ENCODE peak calls at places on chromosomes 3 and 15, in ten cellular contexts. M is GM13976, R is astrocyte, Z is AG04450, N is cardiac muscle cell, Y is Calu3, A is sigmoid colon, S is cardiac fibroblast, F is neural progenitor cell, V is suprapubic skin. J is an unnamed sample.

GRCh38 chr15:57559875-57560274 is 31.8 kb upstream of the MYZAP start:
- DNase-seq in N (peak), Y (peak), M (peak), R (no peak), S (peak), F (peak), Z (no peak), A (no peak), V (peak), J (peak)

GRCh38 chr3:30473374-30474051 is 132.9 kb upstream of the TGFBR2 start:
- DNase-seq in R (peak), Y (no peak), A (peak), S (peak), V (peak), Z (no peak), F (no peak), N (no peak), M (no peak), J (peak)

GRCh38 chr3:132236701-132237651 is 80.2 kb upstream of the ACP3 start:
- DNase-seq in Z (no peak), Y (no peak), S (no peak), A (no peak), F (no peak), V (no peak), R (no peak), M (no peak), N (no peak), J (no peak)

GRCh38 chr15:31062310-31062964 is 39.1 kb downstream of the TRPM1 start:
- DNase-seq in F (no peak), A (no peak), Y (no peak), N (no peak), Z (no peak), R (no peak), S (no peak), V (no peak), M (no peak), J (no peak)

GRCh38 chr3:117408811-117409210 is 699.2 kb downstream of the TUSC7 start:
- DNase-seq in S (no peak), R (peak), V (no peak), F (no peak), Z (no peak), A (no peak), N (no peak), M (no peak), Y (no peak), J (no peak)

GRCh38 chr3:157786216-157786615 is 283.0 kb upstream of the VEPH1 start:
- DNase-seq in V (no peak), F (no peak), M (no peak), N (no peak), R (peak), Y (no peak), A (no peak), S (peak), Z (peak), J (peak)

GRCh38 chr15:98518823-98519561 is 129.3 kb upstream of the IGF1R start:
- DNase-seq in N (peak), V (no peak), F (peak), M (peak), Y (peak), Z (peak), S (peak), R (peak), A (peak), J (peak)

GRCh38 chr3:184399410-184399809 is 19.6 kb downstream of the CHRD start:
- DNase-seq in V (no peak), Z (peak), F (no peak), N (no peak), S (peak), R (peak), Y (no peak), M (no peak), A (peak), J (peak)

GRCh38 chr3:168824107-168824506 is 728.4 kb upstream of the GOLIM4 start:
- DNase-seq in F (no peak), M (no peak), S (no peak), V (no peak), N (no peak), A (no peak), Z (no peak), R (no peak), Y (no peak), J (no peak)

GRCh38 chr3:189827108-189827507 is 195.9 kb downstream of the TP63 start:
- DNase-seq in M (no peak), Z (no peak), F (no peak), A (no peak), S (no peak), N (no peak), V (no peak), R (peak), Y (no peak), J (no peak)

GRCh38 chr15:48177875-48178611 is at the start of gene MYEF2:
- DNase-seq in R (peak), V (peak), M (peak), Z (peak), A (peak), Y (peak), F (peak), S (peak), N (peak), J (peak)

GRCh38 chr3:149442845-149443544 is 31.5 kb upstream of the TM4SF4 start:
- DNase-seq in R (peak), N (no peak), S (peak), A (no peak), M (no peak), V (no peak), Y (peak), F (no peak), Z (no peak), J (peak)

GRCh38 chr3:112043621-112044201 is 9.2 kb downstream of the TMPRSS7 start:
- DNase-seq in F (peak), S (peak), V (peak), Z (peak), M (peak), Y (peak), R (peak), N (peak), A (no peak), J (peak)

GRCh38 chr3:55497250-55497649 is 10.1 kb upstream of the WNT5A start:
- DNase-seq in F (no peak), R (no peak), N (no peak), Y (no peak), S (no peak), V (no peak), A (no peak), M (no peak), Z (no peak), J (no peak)

GRCh38 chr3:46958469-46959168 is 17.9 kb downstream of the CCDC12 start:
- DNase-seq in F (no peak), M (no peak), Y (no peak), N (no peak), S (no peak), A (no peak), Z (no peak), V (no peak), R (no peak), J (no peak)

GRCh38 chr3:149016669-149017541 is 25.6 kb downstream of the GYG1 start:
- DNase-seq in Z (peak), A (no peak), R (peak), V (no peak), M (no peak), S (peak), N (no peak), F (no peak), Y (no peak), J (peak)

GRCh38 chr3:169658311-169658931 is 5.1 kb downstream of the MECOM start:
- DNase-seq in V (no peak), Y (peak), S (peak), N (peak), M (no peak), A (no peak), F (peak), R (no peak), Z (no peak), J (no peak)

GRCh38 chr3:56424357-56424756 is 43.9 kb downstream of the ERC2 start:
- DNase-seq in R (no peak), M (no peak), V (no peak), F (no peak), N (no peak), S (no peak), Z (no peak), Y (no peak), A (no peak), J (no peak)

GRCh38 chr3:128618398-128618726 is 32.3 kb downstream of the RPN1 start:
- DNase-seq in F (no peak), N (no peak), Z (no peak), V (no peak), Y (no peak), A (no peak), M (no peak), S (no peak), R (no peak), J (no peak)

GRCh38 chr15:101126618-101127502 is 125.0 kb downstream of the CHSY1 start:
- DNase-seq in F (peak), R (peak), N (no peak), M (no peak), Y (no peak), A (no peak), V (no peak), S (peak), Z (no peak), J (peak)

GRCh38 chr3:66276705-66277274 is 56.0 kb downstream of the SLC25A26 start:
- DNase-seq in V (no peak), R (peak), M (peak), A (peak), S (peak), Y (peak), F (peak), N (peak), Z (peak), J (peak)

GRCh38 chr3:170471149-170471548 is 52.5 kb downstream of the CLDN11 start:
- DNase-seq in V (no peak), A (no peak), N (no peak), Y (no peak), R (no peak), S (no peak), Z (peak), F (no peak), M (no peak), J (no peak)

GRCh38 chr3:119560160-119560559 is 746 bp upstream of the CD80 start:
- DNase-seq in Z (no peak), A (no peak), Y (no peak), R (no peak), F (no peak), V (no peak), S (no peak), M (no peak), N (no peak), J (no peak)

GRCh38 chr3:190564175-190564574 is 50.3 kb downstream of the IL1RAP start:
- DNase-seq in M (no peak), Y (no peak), S (no peak), F (no peak), V (no peak), N (no peak), R (no peak), A (no peak), Z (no peak), J (no peak)

GRCh38 chr15:39251413-39252197 is 329.3 kb upstream of the THBS1 start:
- DNase-seq in A (no peak), R (peak), Y (no peak), N (no peak), S (peak), M (no peak), V (no peak), Z (no peak), F (no peak), J (no peak)

GRCh38 chr3:13665582-13666226 is 116.8 kb downstream of the FBLN2 start:
- DNase-seq in F (no peak), V (no peak), R (no peak), M (no peak), Y (peak), Z (no peak), N (no peak), A (no peak), S (no peak), J (no peak)

GRCh38 chr15:96736384-96736783 is 405.9 kb downstream of the NR2F2 start:
- DNase-seq in Z (no peak), S (no peak), A (no peak), V (no peak), F (no peak), R (no peak), N (no peak), Y (no peak), M (no peak), J (no peak)

GRCh38 chr15:51284871-51285270 is 53.5 kb downstream of the CYP19A1 start:
- DNase-seq in S (no peak), V (no peak), N (no peak), A (no peak), R (no peak), M (no peak), F (no peak), Y (no peak), Z (no peak), J (no peak)

GRCh38 chr15:51288143-51289065 is 50.0 kb downstream of the CYP19A1 start:
- DNase-seq in V (no peak), Y (no peak), F (no peak), N (no peak), R (peak), M (no peak), A (no peak), S (peak), Z (no peak), J (no peak)

GRCh38 chr15:51289290-51289689 is 49.1 kb downstream of the CYP19A1 start:
- DNase-seq in Y (no peak), V (no peak), A (no peak), S (no peak), F (no peak), M (no peak), N (no peak), Z (no peak), R (no peak), J (no peak)

GRCh38 chr15:51283026-51283425 is 55.4 kb downstream of the CYP19A1 start:
- DNase-seq in F (no peak), A (no peak), Y (no peak), S (no peak), R (no peak), V (no peak), M (peak), N (no peak), Z (no peak), J (peak)

GRCh38 chr15:51286816-51287215 is 51.6 kb downstream of the CYP19A1 start:
- DNase-seq in R (no peak), M (peak), A (no peak), V (no peak), Y (peak), S (no peak), Z (no peak), N (no peak), F (no peak), J (peak)
- TF ChIP-seq CTCF in R (no peak), M (peak), A (peak), V (no peak), Y (no peak), S (peak), Z (no peak), N (no peak), F (no peak), J (no peak)

DNA sequence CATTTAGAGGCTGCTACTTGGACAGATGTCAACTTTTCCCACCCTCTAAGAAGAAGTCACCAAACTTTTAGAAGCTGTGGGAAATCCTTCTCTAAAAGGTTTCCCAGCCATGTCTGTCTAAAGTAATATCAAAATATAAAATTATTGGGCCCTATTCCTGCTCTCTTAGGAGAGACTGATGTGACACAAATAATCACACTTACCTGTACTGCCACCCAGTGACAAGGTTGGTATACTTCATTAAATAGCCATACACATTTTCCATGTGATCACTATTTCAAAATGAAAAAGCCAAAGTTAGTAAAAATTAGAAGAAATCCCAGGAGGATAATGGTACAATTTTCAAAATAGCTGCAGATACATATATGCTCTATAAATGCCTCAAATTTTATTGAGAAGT is 12.6 kb downstream of the OSBPL11 start:
- DNase-seq in V (no peak), R (no peak), A (no peak), Y (no peak), Z (no peak), N (no peak), F (no peak), S (peak), M (peak), J (peak)
- TF ChIP-seq CTCF in V (no peak), R (peak), A (no peak), Y (no peak), Z (no peak), N (no peak), F (peak), S (no peak), M (peak), J (peak)

GRCh38 chr15:73685561-73685960 is 1.4 kb downstream of the CD276 start:
- DNase-seq in R (no peak), N (peak), V (no peak), Y (no peak), M (no peak), S (peak), Z (no peak), A (no peak), F (no peak), J (no peak)

GRCh38 chr15:73681856-73682596 is 2.2 kb upstream of the CD276 start:
- DNase-seq in N (no peak), A (no peak), M (no peak), V (no peak), Y (no peak), S (no peak), R (no peak), Z (no peak), F (no peak), J (no peak)

GRCh38 chr15:73683257-73683623 is 943 bp upstream of the CD276 start:
- DNase-seq in F (no peak), V (no peak), S (no peak), A (no peak), N (no peak), R (no peak), Y (no peak), Z (no peak), M (no peak), J (no peak)

GRCh38 chr15:73682597-73683090 is 1.5 kb upstream of the CD276 start:
- DNase-seq in A (no peak), V (no peak), Y (no peak), M (no peak), S (no peak), R (no peak), N (no peak), Z (no peak), F (no peak), J (no peak)

DNA sequence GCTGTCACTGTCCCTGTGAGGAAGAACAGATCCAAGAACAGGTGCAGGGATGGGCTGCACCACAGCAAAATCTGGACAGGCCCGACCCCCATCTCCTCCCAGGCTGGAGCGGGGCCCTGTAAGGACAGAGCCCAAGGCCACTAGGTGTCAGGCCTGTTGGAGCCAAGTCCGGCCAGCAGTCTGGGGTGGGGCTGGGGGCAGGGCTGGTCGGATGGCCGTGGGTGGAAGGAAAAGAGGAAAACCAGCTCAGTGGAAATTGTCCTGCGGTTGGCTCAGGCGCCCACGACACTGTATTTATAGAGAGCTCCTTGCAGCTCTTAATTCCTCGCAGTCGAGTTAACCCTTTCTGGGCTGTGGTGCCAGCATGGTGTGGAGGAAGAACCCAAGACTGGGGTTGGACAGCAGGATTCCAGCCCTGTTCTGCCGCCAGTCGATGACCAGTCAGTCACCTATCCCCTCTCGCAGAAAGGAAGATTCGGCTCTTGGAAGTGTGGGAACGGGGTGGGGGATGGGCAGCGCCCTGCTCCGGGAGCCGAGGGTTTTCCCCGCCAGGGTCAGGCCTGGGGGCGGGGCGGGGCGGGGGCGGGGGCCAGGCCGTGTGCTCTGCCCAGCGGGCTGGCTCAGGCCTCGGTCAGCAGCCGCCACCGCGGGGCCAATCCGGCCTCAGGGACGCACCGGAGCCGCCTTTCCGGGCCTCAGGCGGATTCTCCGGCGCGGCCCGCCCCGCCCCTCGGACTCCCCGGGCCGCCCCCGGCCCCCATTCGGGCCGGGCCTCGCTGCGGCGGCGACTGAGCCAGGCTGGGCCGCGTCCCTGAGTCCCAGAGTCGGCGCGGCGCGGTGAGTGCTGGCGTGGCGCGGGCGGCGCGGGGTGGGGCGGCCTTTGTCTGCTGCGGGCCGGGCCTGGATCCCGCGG is at the start of gene CD276:
- DNase-seq in V (peak), F (peak), M (peak), Y (peak), N (peak), S (peak), R (peak), Z (no peak), A (peak), J (peak)
- TF ChIP-seq CTCF in V (no peak), F (peak), M (peak), Y (peak), N (peak), S (no peak), R (no peak), Z (peak), A (no peak), J (no peak)

GRCh38 chr15:64460737-64461576 is 579 bp downstream of the ZNF609 start:
- DNase-seq in F (peak), Z (peak), R (peak), A (peak), M (peak), V (peak), S (peak), N (peak), Y (peak), J (peak)
- TF ChIP-seq CTCF in F (no peak), Z (peak), R (no peak), A (no peak), M (no peak), V (no peak), S (no peak), N (no peak), Y (no peak), J (no peak)

GRCh38 chr3:45343947-45344346 is 44.4 kb upstream of the LARS2 start:
- DNase-seq in Y (no peak), S (peak), N (no peak), V (no peak), R (no peak), A (no peak), Z (no peak), M (no peak), F (peak), J (peak)
- TF ChIP-seq CTCF in Y (no peak), S (no peak), N (no peak), V (no peak), R (no peak), A (no peak), Z (no peak), M (no peak), F (peak), J (no peak)

GRCh38 chr15:37289109-37289765 is 188.9 kb upstream of the MEIS2 start:
- DNase-seq in V (no peak), N (peak), S (peak), F (peak), A (no peak), M (no peak), Y (peak), Z (no peak), R (no peak), J (peak)
- TF ChIP-seq CTCF in V (no peak), N (peak), S (peak), F (peak), A (no peak), M (no peak), Y (no peak), Z (peak), R (peak), J (no peak)

DNA sequence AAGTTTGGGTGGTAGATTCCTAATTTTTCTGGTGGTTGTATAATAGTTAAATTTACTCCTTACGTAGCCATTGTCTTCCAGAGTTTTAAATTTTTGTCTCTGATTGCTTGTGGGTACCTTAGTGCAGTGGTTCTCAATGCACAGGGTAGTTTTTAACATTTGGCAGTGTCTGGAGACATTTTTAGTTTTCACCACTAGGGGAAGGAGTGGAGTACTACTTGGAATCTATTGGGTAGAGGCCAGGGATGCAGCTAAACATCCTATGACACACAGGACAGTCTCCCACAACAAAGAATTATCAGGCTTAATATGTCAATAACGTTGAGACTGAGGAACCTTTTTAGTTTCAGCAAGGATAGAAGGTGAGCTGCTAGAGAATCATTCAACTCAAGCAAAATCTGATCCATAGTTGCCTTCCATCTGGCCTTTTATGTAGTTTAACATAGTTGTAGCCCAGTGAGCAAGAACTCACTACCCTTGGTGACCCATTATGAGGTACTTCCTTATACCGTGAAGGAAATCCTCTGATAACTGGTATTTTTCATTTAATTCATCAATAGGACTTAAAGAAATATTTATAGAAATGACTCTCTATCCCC is 8.6 kb upstream of the STX19 start:
- DNase-seq in Y (no peak), Z (peak), F (peak), V (no peak), R (peak), S (peak), M (peak), N (no peak), A (no peak), J (peak)
- TF ChIP-seq CTCF in Y (peak), Z (peak), F (peak), V (peak), R (peak), S (peak), M (no peak), N (peak), A (peak), J (peak)

J was measured in MCF 10A.